ENCODE peak calls at places on chromosomes 12 and 14, in nine cellular contexts. Z is right atrium auricular region; R is effector memory CD4-positive, alpha-beta T cell; I is mammary epithelial cell; D is left ventricle myocardium inferior; B is body of pancreas; H is kidney; J is endodermal cell; F is fibroblast of lung. K is an unnamed sample. For H3K36me3, the result is how much of the 10 kb centered on the place peaks cover.

GRCh38 chr14:101480747-101481530 is 80.4 kb upstream of the DIO3 start:
- DNase-seq in Z (no peak), R (no peak), I (peak), D (no peak), B (peak), H (no peak), J (peak), F (peak), K (peak)

GRCh38 chr14:77314043-77314442 is 6.6 kb downstream of the POMT2 start:
- DNase-seq in Z (no peak), R (no peak), I (peak), D (no peak), B (no peak), H (no peak), J (peak), F (peak), K (peak)

GRCh38 chr12:43728698-43729097 is 29.9 kb downstream of the PUS7L start:
- DNase-seq in Z (no peak), R (no peak), I (no peak), D (no peak), B (no peak), H (no peak), J (no peak), F (no peak), K (no peak)

GRCh38 chr14:101215936-101216335 is 312.4 kb upstream of the RTL1 start:
- DNase-seq in Z (peak), R (no peak), I (no peak), D (no peak), B (peak), H (peak), J (no peak), F (no peak), K (no peak)

GRCh38 chr12:34403706-34404376 is 381.5 kb downstream of the ALG10 start:
- DNase-seq in Z (peak), R (no peak), I (no peak), D (peak), B (peak), H (peak), J (no peak), F (no peak), K (no peak)

GRCh38 chr12:64236549-64236948 is 14.5 kb upstream of the KICS2 start:
- DNase-seq in Z (no peak), R (no peak), I (no peak), D (no peak), B (no peak), H (no peak), J (no peak), F (peak), K (no peak)

GRCh38 chr14:83255015-83255726 is 1721.5 kb upstream of the SEL1L start:
- DNase-seq in Z (no peak), R (no peak), I (no peak), D (no peak), B (no peak), H (no peak), J (no peak), F (no peak), K (no peak)

GRCh38 chr12:68773582-68773981 is 27.6 kb downstream of the SLC35E3 start:
- DNase-seq in Z (no peak), R (no peak), I (no peak), D (no peak), B (no peak), H (no peak), J (no peak), F (no peak), K (no peak)

GRCh38 chr12:125214289-125214688 is 149.1 kb downstream of the AACS start:
- DNase-seq in Z (no peak), R (no peak), I (no peak), D (no peak), B (no peak), H (no peak), J (no peak), F (no peak), K (no peak)

GRCh38 chr14:79971330-79971729 is 240.0 kb downstream of the DIO2 start:
- DNase-seq in Z (no peak), R (no peak), I (no peak), D (no peak), B (no peak), H (no peak), J (no peak), F (peak), K (peak)

GRCh38 chr12:64681200-64682052 is 71.1 kb downstream of the RASSF3 start:
- DNase-seq in Z (no peak), R (no peak), I (no peak), D (no peak), B (no peak), H (no peak), J (no peak), F (no peak), K (no peak)

GRCh38 chr12:67892289-67892688 is 97.0 kb upstream of the IFNG-AS1 start:
- DNase-seq in Z (no peak), R (no peak), I (no peak), D (no peak), B (no peak), H (no peak), J (no peak), F (no peak), K (no peak)

GRCh38 chr14:36313898-36314297 is 6.5 kb downstream of the MBIP start:
- DNase-seq in Z (no peak), R (no peak), I (no peak), D (no peak), B (no peak), H (no peak), J (no peak), F (no peak), K (no peak)

GRCh38 chr12:121293603-121294002 is 2.9 kb downstream of the CAMKK2 start:
- DNase-seq in Z (no peak), R (no peak), I (no peak), D (no peak), B (no peak), H (no peak), J (no peak), F (no peak), K (no peak)

GRCh38 chr14:33836895-33837577 is 113.8 kb downstream of the EGLN3 start:
- DNase-seq in Z (no peak), R (no peak), I (no peak), D (no peak), B (no peak), H (no peak), J (no peak), F (no peak), K (no peak)

GRCh38 chr14:94738786-94739185 is 31.1 kb downstream of the GSC start:
- DNase-seq in Z (no peak), R (no peak), I (no peak), D (no peak), B (no peak), H (no peak), J (no peak), F (no peak), K (peak)

GRCh38 chr14:89719371-89720075 is 235.0 kb downstream of the EFCAB11 start:
- DNase-seq in Z (no peak), R (no peak), I (no peak), D (no peak), B (no peak), H (no peak), J (no peak), F (no peak), K (no peak)

GRCh38 chr12:71092290-71092689 is 65.5 kb downstream of the TSPAN8 start:
- DNase-seq in Z (no peak), R (no peak), I (peak), D (no peak), B (no peak), H (no peak), J (peak), F (peak), K (no peak)

GRCh38 chr12:63013302-63013701 is 78.4 kb upstream of the PPM1H start:
- DNase-seq in Z (no peak), R (no peak), I (no peak), D (no peak), B (no peak), H (no peak), J (no peak), F (no peak), K (no peak)

GRCh38 chr14:64232095-64232830 is 61.9 kb downstream of the ESR2 start:
- DNase-seq in Z (no peak), R (no peak), I (peak), D (no peak), B (no peak), H (no peak), J (no peak), F (peak), K (peak)

GRCh38 chr12:95998611-95999300 is 2.6 kb upstream of the HAL start:
- DNase-seq in Z (no peak), R (no peak), I (peak), D (no peak), B (peak), H (no peak), J (peak), F (peak), K (peak)

GRCh38 chr12:99170461-99170860 is 477.1 kb upstream of the GARIN6 start:
- DNase-seq in Z (no peak), R (no peak), I (no peak), D (no peak), B (no peak), H (no peak), J (no peak), F (no peak), K (no peak)

GRCh38 chr12:43131304-43131703 is 420.7 kb downstream of the ADAMTS20 start:
- DNase-seq in Z (no peak), R (no peak), I (no peak), D (no peak), B (no peak), H (no peak), J (peak), F (no peak), K (no peak)

GRCh38 chr12:42728770-42729531 is 139.4 kb upstream of the PRICKLE1 start:
- DNase-seq in Z (no peak), R (no peak), I (no peak), D (no peak), B (no peak), H (no peak), J (no peak), F (no peak), K (no peak)

DNA sequence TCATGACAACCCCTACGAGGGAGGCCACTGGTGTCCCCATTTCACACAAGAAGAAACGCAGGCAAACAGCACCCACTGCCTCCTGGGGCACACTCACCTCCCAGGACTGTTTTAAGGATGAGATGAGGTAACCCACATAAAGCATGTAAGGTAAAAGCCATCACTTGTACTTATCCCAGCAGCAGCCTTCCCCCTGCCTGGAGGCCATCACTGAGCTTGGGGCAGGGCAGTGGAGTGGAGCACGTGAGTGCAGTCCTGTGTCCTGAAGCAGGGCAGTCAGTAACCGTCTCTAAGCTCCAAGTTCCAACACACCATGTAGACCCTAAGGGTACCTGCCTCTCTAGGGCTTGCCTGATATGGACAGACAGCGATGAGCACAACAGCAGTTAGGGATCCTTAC is 1.7 kb downstream of the POLE start:
- DNase-seq in Z (no peak), R (no peak), I (no peak), D (no peak), B (no peak), H (no peak), J (no peak), F (no peak), K (no peak)
- H3K4me3 ChIP-seq in Z (no peak), R (no peak), I (peak), D (no peak), B (no peak), H (no peak), J (peak), F (no peak), K (no peak)

GRCh38 chr12:12984119-12984518 is 15.9 kb downstream of the HEBP1 start:
- DNase-seq in Z (no peak), R (no peak), I (no peak), D (no peak), B (no peak), H (no peak), J (no peak), F (no peak), K (no peak)
- H3K36me3 ChIP-seq in Z (under half), R (under half), I (under half), D (half or more), B (under half), H (under half), J (under half), F (under half), K (under half)

DNA sequence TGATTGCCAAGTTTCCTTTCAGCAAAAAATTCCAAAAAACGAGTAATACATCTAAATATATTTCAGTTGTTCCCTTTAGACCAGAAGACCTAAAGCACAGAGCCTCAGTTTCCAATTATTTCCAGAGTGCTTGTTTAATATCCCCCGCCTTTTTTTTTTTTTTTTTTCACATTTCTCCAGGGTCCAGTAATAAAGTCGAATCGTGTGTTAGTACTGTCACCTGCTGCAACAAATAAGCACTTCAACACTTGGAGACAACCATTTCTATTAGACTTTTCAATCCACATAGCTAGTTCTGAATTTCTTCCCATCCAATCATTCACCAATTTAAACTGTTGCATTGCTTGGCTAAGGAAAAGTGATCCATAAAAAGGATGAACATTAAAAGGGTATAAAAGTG is 13.6 kb downstream of the PDE6H start:
- DNase-seq in Z (no peak), R (no peak), I (no peak), D (no peak), B (no peak), H (no peak), J (no peak), F (no peak), K (no peak)
- H3K4me3 ChIP-seq in Z (no peak), R (no peak), I (no peak), D (no peak), B (no peak), H (no peak), J (no peak), F (no peak), K (no peak)

DNA sequence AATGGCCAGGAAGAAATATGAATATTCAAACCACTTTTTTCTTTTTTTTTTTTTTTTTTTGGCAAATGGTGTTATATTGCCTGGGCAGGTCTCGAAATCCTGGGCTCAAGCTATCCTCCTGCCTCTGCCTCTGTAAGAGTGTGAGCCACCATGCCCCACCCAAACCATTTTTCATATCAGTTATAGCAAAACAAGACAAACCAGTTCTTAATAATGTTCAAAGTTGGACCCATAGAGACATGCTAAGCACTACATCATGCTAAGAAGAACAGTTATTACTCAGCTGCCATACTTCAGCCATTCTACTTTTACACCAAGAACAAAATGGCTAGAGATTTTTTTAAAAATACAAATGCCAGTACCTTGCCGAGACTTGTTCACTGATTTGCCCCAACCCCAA is 25.5 kb downstream of the EIF2S1 start:
- DNase-seq in Z (no peak), R (no peak), I (peak), D (no peak), B (no peak), H (no peak), J (no peak), F (no peak), K (no peak)
- H3K36me3 ChIP-seq in Z (under half), R (half or more), I (half or more), D (half or more), B (under half), H (under half), J (half or more), F (under half), K (under half)

DNA sequence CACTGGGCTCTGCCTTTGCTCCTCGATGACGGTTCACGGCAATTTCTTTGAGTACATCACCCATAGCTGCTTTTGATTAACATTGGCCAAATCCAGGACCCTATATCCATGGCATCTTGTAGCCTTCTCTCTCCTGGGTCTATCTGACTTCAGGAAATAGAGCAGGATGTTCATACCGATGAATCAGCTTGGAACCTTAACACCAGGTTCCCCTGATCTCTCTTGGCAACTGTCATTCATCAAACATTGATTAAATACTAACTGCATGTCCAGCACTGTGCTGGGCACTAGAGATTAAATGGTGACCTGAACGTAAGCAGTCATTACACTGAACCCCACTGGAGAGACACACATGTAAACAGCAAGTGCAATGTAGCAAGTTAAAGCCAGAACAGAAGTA is 77.0 kb upstream of the MED13L start:
- DNase-seq in Z (no peak), R (no peak), I (no peak), D (no peak), B (no peak), H (no peak), J (no peak), F (no peak), K (no peak)
- H3K4me3 ChIP-seq in Z (no peak), R (no peak), I (no peak), D (no peak), B (no peak), H (no peak), J (no peak), F (no peak), K (no peak)

GRCh38 chr14:90782892-90783291 is 33.3 kb downstream of the TTC7B start:
- DNase-seq in Z (no peak), R (no peak), I (no peak), D (no peak), B (no peak), H (no peak), J (peak), F (no peak), K (no peak)

GRCh38 chr14:90778468-90779255 is 37.6 kb downstream of the TTC7B start:
- DNase-seq in Z (no peak), R (no peak), I (no peak), D (no peak), B (no peak), H (no peak), J (peak), F (no peak), K (no peak)

GRCh38 chr14:90781876-90782275 is 34.4 kb downstream of the TTC7B start:
- DNase-seq in Z (no peak), R (no peak), I (no peak), D (no peak), B (no peak), H (no peak), J (no peak), F (no peak), K (no peak)

GRCh38 chr14:90781344-90781761 is 34.9 kb downstream of the TTC7B start:
- DNase-seq in Z (no peak), R (no peak), I (peak), D (no peak), B (no peak), H (no peak), J (peak), F (peak), K (no peak)

DNA sequence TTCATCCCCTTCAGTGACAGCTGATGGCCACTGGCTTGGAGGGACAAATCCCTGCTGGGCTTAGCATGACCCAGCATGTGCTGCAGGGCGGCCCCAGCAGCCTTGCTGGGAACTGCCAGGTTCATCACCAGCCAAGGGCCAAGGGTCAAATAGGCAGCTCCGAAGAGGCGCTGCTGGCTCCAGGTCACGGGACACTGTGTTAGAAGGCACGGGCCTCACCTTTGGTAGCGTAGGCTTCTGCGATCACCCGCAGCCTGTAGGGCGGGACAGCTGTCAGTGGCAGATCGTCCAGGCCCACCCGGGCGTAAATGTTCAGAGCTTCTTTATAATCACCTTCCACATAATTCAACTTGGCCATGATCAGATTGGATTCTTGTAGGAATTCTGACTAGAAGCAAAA is 35.7 kb downstream of the TTC7B start:
- DNase-seq in Z (no peak), R (no peak), I (no peak), D (no peak), B (no peak), H (no peak), J (peak), F (no peak), K (no peak)
- H3K36me3 ChIP-seq in Z (under half), R (under half), I (under half), D (half or more), B (under half), H (under half), J (under half), F (under half), K (under half)

GRCh38 chr14:54629183-54629582 is 62.3 kb downstream of the SAMD4A start:
- DNase-seq in Z (no peak), R (no peak), I (no peak), D (no peak), B (no peak), H (no peak), J (no peak), F (no peak), K (no peak)

GRCh38 chr14:54627718-54628345 is 60.9 kb downstream of the SAMD4A start:
- DNase-seq in Z (no peak), R (no peak), I (no peak), D (peak), B (no peak), H (peak), J (no peak), F (peak), K (no peak)

GRCh38 chr14:54627325-54627717 is 60.4 kb downstream of the SAMD4A start:
- DNase-seq in Z (no peak), R (no peak), I (no peak), D (no peak), B (no peak), H (no peak), J (no peak), F (no peak), K (no peak)

GRCh38 chr14:54631016-54631415 is 64.1 kb downstream of the SAMD4A start:
- DNase-seq in Z (no peak), R (no peak), I (no peak), D (no peak), B (no peak), H (no peak), J (no peak), F (no peak), K (no peak)

GRCh38 chr14:54629635-54630360 is 62.9 kb downstream of the SAMD4A start:
- DNase-seq in Z (no peak), R (no peak), I (no peak), D (no peak), B (no peak), H (no peak), J (no peak), F (no peak), K (no peak)
- H3K4me3 ChIP-seq in Z (no peak), R (no peak), I (no peak), D (no peak), B (no peak), H (no peak), J (no peak), F (no peak), K (no peak)

GRCh38 chr12:2890388-2891239 is at the start of gene TULP3:
- DNase-seq in Z (peak), R (peak), I (peak), D (peak), B (peak), H (peak), J (peak), F (peak), K (peak)

GRCh38 chr12:2892246-2892645 is 1.6 kb downstream of the TULP3 start:
- DNase-seq in Z (no peak), R (no peak), I (no peak), D (no peak), B (no peak), H (no peak), J (no peak), F (no peak), K (no peak)

GRCh38 chr12:2890001-2890387 is 697 bp upstream of the TULP3 start:
- DNase-seq in Z (no peak), R (no peak), I (no peak), D (no peak), B (no peak), H (no peak), J (no peak), F (no peak), K (no peak)

GRCh38 chr12:2893007-2893406 is 2.3 kb downstream of the TULP3 start:
- DNase-seq in Z (peak), R (no peak), I (peak), D (no peak), B (no peak), H (no peak), J (no peak), F (peak), K (peak)

GRCh38 chr12:2891240-2892053 is 756 bp downstream of the TULP3 start:
- DNase-seq in Z (peak), R (peak), I (peak), D (peak), B (peak), H (peak), J (peak), F (peak), K (peak)
- H3K36me3 ChIP-seq in Z (under half), R (under half), I (under half), D (under half), B (under half), H (under half), J (under half), F (under half), K (under half)